ENCODE peak calls at places on chromosome 11, in eight cellular contexts. A is amniotic stem cell; V is head of caudate nucleus; S is effector memory CD8-positive, alpha-beta T cell; X is EH; W is MV-4-11; R is activated T-cell treated with anti-CD3 and anti-CD28 coated beads, Interleukin-2, amount 50 U/mL, for 48 hours; N is tibial nerve. G is an unnamed sample.

GRCh38 chr11:82873919-82874333 is 26.3 kb downstream of the PRCP start:
- DNase-seq in A (no peak), V (no peak), S (no peak), X (no peak), W (no peak), R (no peak), N (no peak), G (no peak)

GRCh38 chr11:68598816-68599653 is 85.3 kb upstream of the GAL start:
- DNase-seq in A (no peak), V (no peak), S (no peak), X (peak), W (no peak), R (no peak), N (no peak), G (no peak)

GRCh38 chr11:116500833-116501622 is 271.8 kb downstream of the BUD13 start:
- DNase-seq in A (no peak), V (no peak), S (no peak), X (no peak), W (no peak), R (no peak), N (no peak), G (peak)

GRCh38 chr11:1520209-1520986 is 33.8 kb upstream of the MOB2 start:
- DNase-seq in A (no peak), V (no peak), S (no peak), X (no peak), W (no peak), R (no peak), N (no peak), G (no peak)

GRCh38 chr11:118146554-118146953 is 6.1 kb downstream of the SCN4B start:
- DNase-seq in A (no peak), V (no peak), S (no peak), X (no peak), W (no peak), R (no peak), N (no peak), G (no peak)

GRCh38 chr11:119236891-119237290 is 30.8 kb downstream of the CBL start:
- DNase-seq in A (no peak), V (no peak), S (no peak), X (peak), W (no peak), R (no peak), N (no peak), G (no peak)

GRCh38 chr11:12979928-12980689 is 29.0 kb upstream of the RASSF10 start:
- DNase-seq in A (no peak), V (no peak), S (no peak), X (no peak), W (peak), R (no peak), N (no peak), G (no peak)

GRCh38 chr11:13667245-13667644 is 1.2 kb upstream of the FAR1 start:
- DNase-seq in A (no peak), V (peak), S (no peak), X (peak), W (no peak), R (no peak), N (no peak), G (no peak)

GRCh38 chr11:71286701-71287643 is 34.6 kb upstream of the SHANK2 start:
- DNase-seq in A (peak), V (peak), S (no peak), X (peak), W (no peak), R (no peak), N (peak), G (peak)

GRCh38 chr11:2151500-2152257 is 9.3 kb downstream of the INS start:
- DNase-seq in A (peak), V (peak), S (peak), X (peak), W (peak), R (peak), N (peak), G (peak)

GRCh38 chr11:131504199-131504949 is 134.0 kb downstream of the NTM start:
- DNase-seq in A (no peak), V (peak), S (no peak), X (no peak), W (no peak), R (no peak), N (no peak), G (peak)

GRCh38 chr11:31366795-31367194 is 2.7 kb downstream of the DCDC1 start:
- DNase-seq in A (no peak), V (no peak), S (peak), X (no peak), W (no peak), R (no peak), N (no peak), G (no peak)

GRCh38 chr11:13339196-13340153 is 61.9 kb downstream of the BMAL1 start:
- DNase-seq in A (peak), V (no peak), S (no peak), X (peak), W (peak), R (peak), N (no peak), G (no peak)

GRCh38 chr11:61080526-61080925 is 21.8 kb upstream of the CD5 start:
- DNase-seq in A (no peak), V (no peak), S (no peak), X (no peak), W (no peak), R (no peak), N (no peak), G (no peak)

GRCh38 chr11:10387209-10388083 is 67.6 kb upstream of the AMPD3 start:
- DNase-seq in A (no peak), V (no peak), S (no peak), X (peak), W (no peak), R (peak), N (peak), G (no peak)

GRCh38 chr11:92702771-92703170 is 266.7 kb upstream of the MTNR1B start:
- DNase-seq in A (no peak), V (no peak), S (no peak), X (peak), W (no peak), R (no peak), N (no peak), G (no peak)

GRCh38 chr11:66676279-66676919 is 1.3 kb downstream of the RBM4B start:
- DNase-seq in A (no peak), V (no peak), S (no peak), X (no peak), W (peak), R (no peak), N (no peak), G (no peak)

GRCh38 chr11:62120001-62120400 is 3.8 kb upstream of the INCENP start:
- DNase-seq in A (no peak), V (no peak), S (no peak), X (no peak), W (no peak), R (no peak), N (no peak), G (no peak)

GRCh38 chr11:7348432-7349298 is 97.0 kb downstream of the SYT9 start:
- DNase-seq in A (no peak), V (no peak), S (no peak), X (peak), W (no peak), R (no peak), N (no peak), G (no peak)

GRCh38 chr11:65504671-65505433 is 6.0 kb downstream of the MALAT1 start:
- DNase-seq in A (no peak), V (no peak), S (no peak), X (peak), W (no peak), R (no peak), N (no peak), G (no peak)

GRCh38 chr11:11973361-11973800 is 35.0 kb downstream of the DKK3 start:
- DNase-seq in A (peak), V (peak), S (no peak), X (peak), W (no peak), R (peak), N (peak), G (peak)

GRCh38 chr11:72776844-72777754 is 16.7 kb downstream of the STARD10 start:
- DNase-seq in A (no peak), V (peak), S (no peak), X (no peak), W (no peak), R (no peak), N (no peak), G (peak)

GRCh38 chr11:29159552-29160465 is 857.0 kb downstream of the KCNA4 start:
- DNase-seq in A (peak), V (peak), S (no peak), X (peak), W (peak), R (no peak), N (no peak), G (peak)

GRCh38 chr11:78100276-78101040 is 20.8 kb upstream of the NDUFC2 start:
- DNase-seq in A (no peak), V (no peak), S (no peak), X (no peak), W (no peak), R (no peak), N (no peak), G (no peak)

GRCh38 chr11:12229450-12230229 is 119.2 kb downstream of the MICAL2 start:
- DNase-seq in A (no peak), V (no peak), S (no peak), X (no peak), W (no peak), R (no peak), N (no peak), G (no peak)

GRCh38 chr11:67022961-67023956 is at the start of gene SYT12:
- DNase-seq in A (no peak), V (no peak), S (no peak), X (no peak), W (no peak), R (peak), N (no peak), G (no peak)

GRCh38 chr11:14894657-14895598 is 2.9 kb upstream of the CYP2R1 start:
- DNase-seq in A (no peak), V (no peak), S (no peak), X (peak), W (peak), R (peak), N (peak), G (no peak)

GRCh38 chr11:108803781-108804180 is 138.9 kb downstream of the DDX10 start:
- DNase-seq in A (no peak), V (no peak), S (no peak), X (peak), W (no peak), R (no peak), N (no peak), G (no peak)

GRCh38 chr11:85483861-85484260 is 143.3 kb downstream of the DLG2 start:
- DNase-seq in A (no peak), V (no peak), S (no peak), X (no peak), W (no peak), R (no peak), N (no peak), G (no peak)

GRCh38 chr11:35327829-35328228 is 91.5 kb downstream of the SLC1A2 start:
- DNase-seq in A (no peak), V (no peak), S (no peak), X (no peak), W (peak), R (no peak), N (no peak), G (no peak)

GRCh38 chr11:46616551-46617450 is at the start of gene HARBI1:
- DNase-seq in A (peak), V (peak), S (peak), X (peak), W (peak), R (peak), N (peak), G (peak)

GRCh38 chr11:9574556-9574805 is 1.0 kb downstream of the WEE1 start:
- DNase-seq in A (no peak), V (no peak), S (no peak), X (peak), W (no peak), R (peak), N (no peak), G (no peak)

GRCh38 chr11:125916683-125917337 is 12.5 kb downstream of the DDX25 start:
- DNase-seq in A (no peak), V (no peak), S (no peak), X (no peak), W (no peak), R (no peak), N (no peak), G (no peak)

GRCh38 chr11:129856036-129856435 is 39.3 kb downstream of the NFRKB start:
- DNase-seq in A (no peak), V (no peak), S (no peak), X (no peak), W (no peak), R (no peak), N (no peak), G (no peak)

GRCh38 chr11:35157814-35158213 is 18.8 kb downstream of the CD44 start:
- DNase-seq in A (no peak), V (no peak), S (no peak), X (no peak), W (no peak), R (no peak), N (no peak), G (no peak)

GRCh38 chr11:123645576-123645975 is 8.8 kb downstream of the SCN3B start:
- DNase-seq in A (no peak), V (no peak), S (no peak), X (no peak), W (no peak), R (no peak), N (no peak), G (no peak)

GRCh38 chr11:119352857-119353260 is 6.4 kb upstream of the MFRP start:
- DNase-seq in A (no peak), V (no peak), S (no peak), X (no peak), W (no peak), R (no peak), N (no peak), G (no peak)

GRCh38 chr11:119885861-119886567 is 157.0 kb upstream of the NECTIN1 start:
- DNase-seq in A (no peak), V (no peak), S (no peak), X (no peak), W (no peak), R (no peak), N (no peak), G (no peak)

G was measured in nucleus accumbens.